ENCODE peak calls at places on chromosomes 12 and 14, in seven cellular contexts. X is astrocyte; M is DMS153; A is RWPE1; I is EH; E is naive thymus-derived CD8-positive, alpha-beta T cell; U is aorta. P is an unnamed sample.

GRCh38 chr12:106709068-106709511 is 65.4 kb upstream of the RIC8B start:
- DNase-seq in I (no peak), X (no peak), M (no peak), A (no peak), U (no peak), E (no peak), P (no peak)

GRCh38 chr12:72295101-72295500 is 22.9 kb downstream of the TRHDE start:
- DNase-seq in X (no peak), I (peak; percentile 18), M (no peak), A (no peak), U (no peak), E (no peak), P (no peak)

GRCh38 chr14:24783791-24784190 is 149.8 kb upstream of the GZMB start:
- DNase-seq in X (no peak), U (no peak), I (no peak), E (no peak), M (no peak), A (no peak), P (no peak)

GRCh38 chr14:24231263-24232120 is 675 bp downstream of the NEDD8 start:
- DNase-seq in U (no peak), A (peak; percentile 34), X (no peak), E (no peak), M (no peak), I (peak; percentile 9), P (no peak)

GRCh38 chr14:77980475-77981321 is 180.8 kb downstream of the ADCK1 start:
- DNase-seq in A (peak; percentile 11), E (no peak), M (peak; percentile 67), U (no peak), X (no peak), I (no peak), P (no peak)

GRCh38 chr12:56687225-56688128 is 607 bp downstream of the PTGES3 start:
- DNase-seq in M (no peak), X (peak; percentile 31), U (peak; percentile 74), I (peak; percentile 45), A (peak; percentile 21), E (peak; percentile 49), P (no peak)

GRCh38 chr12:62191747-62192485 is 68.3 kb upstream of the USP15 start:
- DNase-seq in U (peak; percentile 40), A (peak; percentile 30), E (peak; percentile 11), X (peak; percentile 34), M (no peak), I (peak; percentile 39), P (peak; percentile 19)

GRCh38 chr12:100201604-100202423 is 1.2 kb downstream of the ACTR6 start:
- DNase-seq in X (no peak), M (no peak), A (no peak), U (no peak), I (no peak), E (no peak), P (no peak)

GRCh38 chr12:104182144-104182543 is 33.4 kb upstream of the TXNRD1 start:
- DNase-seq in A (no peak), X (peak; percentile 96), I (peak; percentile 97), E (no peak), U (peak; percentile 91), M (no peak), P (peak; percentile 72)

GRCh38 chr14:93525691-93526451 is 95.1 kb downstream of the UNC79 start:
- DNase-seq in E (no peak), A (no peak), X (peak; percentile 62), M (no peak), I (no peak), U (no peak), P (peak; percentile 4)

GRCh38 chr12:59403259-59403932 is 192.4 kb upstream of the SLC16A7 start:
- DNase-seq in E (no peak), I (peak; percentile 79), U (peak; percentile 43), M (peak; percentile 12), X (peak; percentile 31), A (peak; percentile 50), P (peak; percentile 63)

GRCh38 chr14:96754162-96754844 is 42.9 kb upstream of the VRK1 start:
- DNase-seq in E (no peak), A (peak; percentile 19), X (peak; percentile 6), M (no peak), U (no peak), I (peak; percentile 8), P (no peak)

GRCh38 chr12:101582937-101583336 is 11.8 kb upstream of the MYBPC1 start:
- DNase-seq in U (no peak), M (no peak), E (no peak), A (no peak), X (no peak), I (no peak), P (no peak)

GRCh38 chr12:85559534-85559933 is 276.7 kb downstream of the RASSF9 start:
- DNase-seq in E (no peak), I (no peak), M (no peak), U (no peak), A (no peak), X (no peak), P (no peak)

P was measured in HFFc6.